ENCODE peak calls at places on chromosomes 11 and 22, in five cellular contexts. M is mesendoderm, L is IMR-90, J is mesenchymal stem cell, B is H9. H is an unnamed sample.
A peak's percentile ranks its signal among the peaks of the same experiment; 100 is the strongest.

GRCh38 chr22:46561435-46561905 is 24.1 kb upstream of the CELSR1 start:
- DNase-seq in M (peak; percentile 85), L (peak; percentile 23), J (no peak), B (peak; percentile 82), H (no peak)

GRCh38 chr11:44865866-44866272 is 84.8 kb downstream of the TP53I11 start:
- DNase-seq in M (no peak), L (no peak), J (no peak), B (no peak), H (no peak)

GRCh38 chr11:94283678-94284077 is 20.7 kb upstream of the IZUMO1R start:
- DNase-seq in M (no peak), L (no peak), J (no peak), B (no peak), H (no peak)

GRCh38 chr11:131928992-131929391 is 558.6 kb downstream of the NTM start:
- DNase-seq in M (no peak), L (no peak), J (no peak), B (peak; percentile 42), H (no peak)

GRCh38 chr11:63536669-63537292 is at the start of gene PLAAT4:
- DNase-seq in M (no peak), L (peak; percentile 58), J (peak; percentile 72), B (no peak), H (no peak)

GRCh38 chr22:46352691-46353386 is 17.3 kb downstream of the TRMU start:
- DNase-seq in M (peak; percentile 37), L (peak; percentile 26), J (peak; percentile 18), B (peak; percentile 26), H (no peak)

GRCh38 chr22:17924735-17925727 is 99.3 kb downstream of the MICAL3 start:
- DNase-seq in M (peak; percentile 34), L (no peak), J (no peak), B (no peak), H (no peak)

GRCh38 chr11:109940816-109941215 is 152.4 kb upstream of the ZC3H12C start:
- DNase-seq in M (peak; percentile 19), L (peak; percentile 97), J (peak; percentile 97), B (no peak), H (no peak)

DNA sequence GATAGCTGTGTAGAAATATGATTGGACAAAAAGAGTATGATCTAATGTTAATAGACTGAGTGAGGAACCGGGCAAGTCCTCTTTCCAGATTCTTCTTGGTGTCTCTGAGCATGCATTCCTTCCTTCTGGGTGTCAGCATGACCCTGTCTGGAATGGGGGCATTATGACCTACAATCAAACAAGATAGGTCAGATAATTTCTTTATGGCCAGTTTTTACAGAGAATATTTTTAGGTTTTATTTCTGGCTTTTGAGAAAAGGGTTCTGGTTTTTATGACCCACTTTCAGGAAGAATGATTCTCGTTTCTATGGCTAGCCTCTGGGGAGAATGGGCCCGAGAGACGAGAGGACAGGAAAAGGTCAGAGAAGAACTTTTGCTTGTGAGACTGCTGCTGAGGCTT is 383.7 kb downstream of the AASDHPPT start:
- DNase-seq in M (no peak), L (no peak), J (no peak), B (no peak), H (no peak)
- H2BK120ac ChIP-seq in M (peak overlapping the region; percentile 61), L (no peak overlapping the region), J (no peak overlapping the region), B (no peak overlapping the region), H (no peak overlapping the region)

GRCh38 chr11:65491163-65491465 is 7.7 kb upstream of the MALAT1 start:
- DNase-seq in M (no peak), L (no peak), J (peak; percentile 43), B (no peak), H (no peak)

GRCh38 chr11:65493367-65494176 is 5.3 kb upstream of the MALAT1 start:
- DNase-seq in M (peak; percentile 92), L (peak; percentile 97), J (peak; percentile 96), B (peak; percentile 57), H (no peak)

GRCh38 chr11:65492637-65493366 is 6.0 kb upstream of the MALAT1 start:
- DNase-seq in M (peak; percentile 65), L (peak; percentile 89), J (peak; percentile 95), B (no peak), H (no peak)

GRCh38 chr11:65492387-65492636 is 6.5 kb upstream of the MALAT1 start:
- DNase-seq in M (no peak), L (no peak), J (no peak), B (no peak), H (no peak)

DNA sequence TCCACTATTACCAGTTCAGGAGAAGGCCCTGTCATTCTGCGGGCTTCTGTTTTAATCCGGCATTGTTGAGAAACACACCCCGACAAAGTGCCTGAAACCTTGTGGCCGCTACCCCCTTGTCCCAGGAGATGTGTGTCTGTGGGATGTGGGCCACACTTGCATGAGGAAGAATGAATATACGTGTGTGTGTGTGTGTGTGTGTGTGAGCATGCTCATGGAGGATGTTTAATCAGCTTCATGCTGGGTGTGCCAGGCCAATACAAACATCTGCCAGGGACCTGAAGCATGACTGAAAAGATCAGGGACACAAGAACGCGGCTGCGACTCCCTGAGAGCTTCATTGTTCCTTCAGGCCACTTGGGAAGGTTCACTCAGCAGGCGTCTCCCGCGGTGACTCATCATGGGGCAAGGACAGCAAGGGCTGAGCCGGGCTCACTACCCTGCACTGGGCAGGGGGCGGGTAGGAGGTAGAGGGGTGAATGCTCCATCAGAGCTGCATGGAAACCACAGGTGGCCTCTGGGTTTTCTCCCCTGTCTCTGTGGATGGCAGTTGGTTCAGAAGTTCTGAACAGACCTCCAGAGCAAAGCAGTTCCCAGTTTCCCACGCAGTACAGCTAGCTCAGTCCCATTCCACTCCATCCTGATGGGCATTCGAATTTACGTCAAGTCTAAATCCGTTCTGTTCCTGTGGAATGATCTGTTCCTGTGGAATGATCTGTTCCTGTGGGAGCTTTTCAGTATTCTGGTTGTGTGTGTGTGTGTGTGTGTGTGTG is 7.0 kb upstream of the MALAT1 start:
- DNase-seq in M (peak; percentile 93), L (peak; percentile 98), J (peak; percentile 98), B (peak; percentile 82), H (no peak)
- H2BK120ac ChIP-seq in M (no peak overlapping the region), L (peak overlapping the region; percentile 99), J (peak overlapping the region; percentile 65), B (no peak overlapping the region), H (no peak overlapping the region)

GRCh38 chr11:76596652-76597051 is 73.9 kb downstream of the LRRC32 start:
- DNase-seq in M (no peak), L (no peak), J (no peak), B (peak; percentile 26), H (no peak)

GRCh38 chr11:76600124-76600655 is 70.4 kb downstream of the LRRC32 start:
- DNase-seq in M (no peak), L (no peak), J (no peak), B (no peak), H (no peak)

GRCh38 chr11:76597533-76598425 is 72.8 kb downstream of the LRRC32 start:
- DNase-seq in M (no peak), L (no peak), J (no peak), B (peak; percentile 18), H (no peak)

GRCh38 chr11:76599041-76600013 is 71.2 kb downstream of the LRRC32 start:
- DNase-seq in M (peak; percentile 87), L (peak; percentile 50), J (peak; percentile 84), B (peak; percentile 56), H (no peak)

GRCh38 chr11:76598426-76598839 is 72.1 kb downstream of the LRRC32 start:
- DNase-seq in M (peak; percentile 74), L (peak; percentile 56), J (peak; percentile 62), B (peak; percentile 61), H (no peak)
- H2BK120ac ChIP-seq in M (no peak overlapping the region), L (no peak overlapping the region), J (no peak overlapping the region), B (no peak overlapping the region), H (no peak overlapping the region)

DNA sequence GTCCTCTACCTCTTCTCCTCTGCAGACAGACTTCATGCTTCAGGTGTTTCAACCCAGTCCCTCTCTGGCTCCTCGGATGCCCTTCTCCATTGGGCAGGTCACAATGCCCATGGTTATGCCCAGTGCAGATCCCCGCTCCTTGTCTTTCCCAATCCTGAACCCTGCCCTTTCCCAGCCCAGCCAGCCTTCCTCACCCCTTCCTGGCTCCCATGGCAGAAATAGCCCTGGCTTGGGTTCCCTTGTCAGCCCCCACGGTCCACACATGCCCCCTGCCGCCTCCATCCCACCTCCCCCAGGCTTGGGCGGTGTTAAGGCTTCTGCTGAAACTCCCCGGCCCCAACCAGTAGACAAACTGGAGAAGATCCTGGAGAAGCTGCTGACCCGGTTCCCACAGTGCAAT is 9.3 kb upstream of the BACE1-AS start:
- DNase-seq in M (no peak), L (no peak), J (no peak), B (no peak), H (no peak)
- H2BK120ac ChIP-seq in M (no peak overlapping the region), L (peak overlapping the region; percentile 90), J (no peak overlapping the region), B (no peak overlapping the region), H (no peak overlapping the region)

H was measured in neuronal stem cell.